ENCODE peak calls at places on chromosomes 4 and X, in five cellular contexts. Q is EL, C is activated T-cell treated with anti-CD3 and anti-CD28 coated beads for 1 hour, W is A172, E is GM03348. L is an unnamed sample.

GRCh38 chr4:148017801-148018200 is 285.9 kb downstream of the ARHGAP10 start:
- DNase-seq in E (no peak), Q (no peak), W (no peak), C (no peak), L (no peak)

GRCh38 chr4:46179356-46179755 is 55.5 kb upstream of the GABRG1 start:
- DNase-seq in C (no peak), W (no peak), E (no peak), Q (no peak), L (no peak)

GRCh38 chrX:78092296-78092695 is 11.8 kb upstream of the PGK1 start:
- DNase-seq in Q (peak; percentile 64), E (peak; percentile 16), C (no peak), W (peak; percentile 59), L (no peak)

GRCh38 chrX:72060196-72060974 is 71.3 kb downstream of the RTL5 start:
- DNase-seq in W (no peak), E (no peak), Q (no peak), C (no peak), L (no peak)

GRCh38 chr4:173171098-173171497 is 2.5 kb downstream of the GALNT7 start:
- DNase-seq in C (no peak), E (peak; percentile 38), Q (peak; percentile 44), W (peak; percentile 46), L (peak; percentile 88)

GRCh38 chr4:166498541-166498940 is 625.5 kb downstream of the TLL1 start:
- DNase-seq in W (no peak), E (no peak), C (no peak), Q (no peak), L (no peak)

GRCh38 chr4:172619798-172620197 is 548.8 kb upstream of the GALNT7 start:
- DNase-seq in Q (no peak), C (no peak), E (no peak), W (no peak), L (no peak)

GRCh38 chr4:16082424-16083216 is 1.2 kb downstream of the PROM1 start:
- DNase-seq in E (peak; percentile 39), Q (peak; percentile 9), C (no peak), W (no peak), L (no peak)

GRCh38 chr4:75545526-75545925 is 10.3 kb upstream of the ODAPH start:
- DNase-seq in C (no peak), E (peak; percentile 66), W (peak; percentile 23), Q (peak; percentile 50), L (no peak)

GRCh38 chrX:51144828-51145442 is 187.7 kb upstream of the NUDT10 start:
- DNase-seq in Q (peak; percentile 12), W (peak; percentile 0), E (peak; percentile 17), C (no peak), L (peak; percentile 32)

GRCh38 chrX:12894074-12894691 is 12.2 kb upstream of the TLR8 start:
- DNase-seq in E (no peak), Q (peak; percentile 39), C (peak; percentile 17), W (peak; percentile 37), L (no peak)